ENCODE peak calls at places on chromosomes 5 and 9, in four cellular contexts. One of them, this sample, is unnamed.

GRCh38 chr5:62168882-62169281 is 137.1 kb upstream of the KIF2A start:
- DNase-seq in K562: peak; percentile 2
- DNase-seq in GM12878: no peak
- DNase-seq in HepG2: no peak
- DNase-seq in this sample: no peak

GRCh38 chr5:53560028-53560427 is 411 bp upstream of the NDUFS4 start:
- DNase-seq in GM12878: peak; percentile 1
- DNase-seq in HepG2: no peak
- DNase-seq in K562: peak; percentile 20
- DNase-seq in this sample: no peak

GRCh38 chr5:122312670-122312988 is 592 bp downstream of the SNCAIP start:
- DNase-seq in K562: no peak
- DNase-seq in GM12878: no peak
- DNase-seq in HepG2: no peak
- DNase-seq in this sample: peak; percentile 29

GRCh38 chr5:135564305-135564704 is 14.5 kb downstream of the CXCL14 start:
- DNase-seq in GM12878: no peak
- DNase-seq in HepG2: no peak
- DNase-seq in K562: no peak
- DNase-seq in this sample: no peak

GRCh38 chr5:97838214-97838613 is 655.2 kb upstream of the RIOK2 start:
- DNase-seq in K562: no peak
- DNase-seq in HepG2: no peak
- DNase-seq in GM12878: peak; percentile 58
- DNase-seq in this sample: no peak

GRCh38 chr5:153632748-153633290 is 142.3 kb downstream of the GRIA1 start:
- DNase-seq in K562: no peak
- DNase-seq in HepG2: no peak
- DNase-seq in GM12878: no peak
- DNase-seq in this sample: no peak

GRCh38 chr5:171494452-171495121 is 75.1 kb downstream of the FGF18 start:
- DNase-seq in HepG2: peak; percentile 28
- DNase-seq in GM12878: no peak
- DNase-seq in K562: peak; percentile 89
- DNase-seq in this sample: peak; percentile 64

GRCh38 chr5:178625679-178626483 is 969 bp downstream of the CLK4 start:
- DNase-seq in GM12878: no peak
- DNase-seq in HepG2: no peak
- DNase-seq in K562: peak; percentile 49
- DNase-seq in this sample: no peak

GRCh38 chr9:131178382-131178781 is 53.0 kb downstream of the NUP214 start:
- DNase-seq in GM12878: peak; percentile 23
- DNase-seq in K562: peak; percentile 100
- DNase-seq in HepG2: peak; percentile 35
- DNase-seq in this sample: peak; percentile 85

GRCh38 chr5:134512661-134512999 is 12.8 kb upstream of the JADE2 start:
- DNase-seq in K562: no peak
- DNase-seq in HepG2: no peak
- DNase-seq in GM12878: no peak
- DNase-seq in this sample: peak; percentile 36

GRCh38 chr5:134509308-134510040 is 16.0 kb upstream of the JADE2 start:
- DNase-seq in HepG2: peak; percentile 70
- DNase-seq in K562: no peak
- DNase-seq in GM12878: no peak
- DNase-seq in this sample: no peak

GRCh38 chr5:134510970-134511795 is 14.3 kb upstream of the JADE2 start:
- DNase-seq in K562: peak; percentile 46
- DNase-seq in HepG2: peak; percentile 65
- DNase-seq in GM12878: no peak
- DNase-seq in this sample: peak; percentile 44

GRCh38 chr5:134508521-134509195 is 16.8 kb upstream of the JADE2 start:
- DNase-seq in K562: no peak
- DNase-seq in HepG2: no peak
- DNase-seq in GM12878: no peak
- DNase-seq in this sample: no peak

GRCh38 chr5:134511796-134512660 is 13.4 kb upstream of the JADE2 start:
- DNase-seq in HepG2: peak; percentile 74
- DNase-seq in K562: peak; percentile 72
- DNase-seq in GM12878: no peak
- DNase-seq in this sample: peak; percentile 76
- TF ChIP-seq SP1 in HepG2: no peak
- TF ChIP-seq SP1 in K562: no peak
- TF ChIP-seq SP1 in GM12878: no peak
- TF ChIP-seq SP1 in this sample: no peak

GRCh38 chr5:116559673-116560164 is 14.9 kb downstream of the SEMA6A start:
- DNase-seq in HepG2: no peak
- DNase-seq in K562: no peak
- DNase-seq in GM12878: no peak
- DNase-seq in this sample: no peak

GRCh38 chr5:116561658-116562057 is 13.0 kb downstream of the SEMA6A start:
- DNase-seq in K562: no peak
- DNase-seq in GM12878: no peak
- DNase-seq in HepG2: no peak
- DNase-seq in this sample: no peak

GRCh38 chr5:116554764-116555163 is 19.9 kb downstream of the SEMA6A start:
- DNase-seq in HepG2: peak; percentile 44
- DNase-seq in GM12878: no peak
- DNase-seq in K562: no peak
- DNase-seq in this sample: no peak

GRCh38 chr5:116559239-116559638 is 15.4 kb downstream of the SEMA6A start:
- DNase-seq in HepG2: no peak
- DNase-seq in K562: peak; percentile 2
- DNase-seq in GM12878: no peak
- DNase-seq in this sample: peak; percentile 72

DNA sequence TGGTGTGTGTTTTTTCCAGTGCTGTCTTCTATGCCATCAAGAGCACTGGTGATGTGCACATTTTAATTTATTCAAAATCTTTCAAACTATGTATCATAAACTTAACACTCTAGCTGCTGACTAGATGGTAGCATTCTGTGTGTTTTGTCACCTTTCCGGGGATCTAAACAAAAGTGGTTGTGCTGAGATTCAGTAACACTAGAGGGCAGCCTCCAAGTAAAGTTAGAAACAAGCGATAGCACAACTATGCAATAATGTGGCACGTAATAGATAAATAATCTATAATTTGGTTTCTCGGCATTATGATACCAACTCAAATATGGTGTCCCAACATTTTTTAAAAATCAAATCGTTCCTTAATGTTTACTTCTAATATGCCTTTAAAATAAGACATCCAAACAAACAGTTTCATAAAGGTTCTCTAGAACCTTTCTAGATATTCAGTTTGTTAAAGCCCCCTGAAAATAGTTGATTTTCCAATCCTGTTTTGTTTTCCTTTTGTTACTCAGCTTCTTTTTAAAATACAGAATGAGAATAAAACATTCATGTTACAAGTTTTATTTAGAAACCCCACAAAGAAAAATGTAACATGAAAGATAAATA is 16.9 kb downstream of the SEMA6A start:
- DNase-seq in GM12878: no peak
- DNase-seq in K562: peak; percentile 28
- DNase-seq in HepG2: peak; percentile 39
- DNase-seq in this sample: no peak
- TF ChIP-seq CTCF in GM12878: peak; percentile 48
- TF ChIP-seq CTCF in K562: peak; percentile 29
- TF ChIP-seq CTCF in HepG2: peak; percentile 67
- TF ChIP-seq CTCF in this sample: no peak

GRCh38 chr5:138601444-138601843 is 26.2 kb upstream of the HSPA9 start:
- DNase-seq in HepG2: no peak
- DNase-seq in K562: peak; percentile 48
- DNase-seq in GM12878: no peak
- DNase-seq in this sample: no peak
- TF ChIP-seq TCF7 in HepG2: no peak
- TF ChIP-seq TCF7 in K562: no peak
- TF ChIP-seq TCF7 in GM12878: no peak
- TF ChIP-seq TCF7 in this sample: no peak

DNA sequence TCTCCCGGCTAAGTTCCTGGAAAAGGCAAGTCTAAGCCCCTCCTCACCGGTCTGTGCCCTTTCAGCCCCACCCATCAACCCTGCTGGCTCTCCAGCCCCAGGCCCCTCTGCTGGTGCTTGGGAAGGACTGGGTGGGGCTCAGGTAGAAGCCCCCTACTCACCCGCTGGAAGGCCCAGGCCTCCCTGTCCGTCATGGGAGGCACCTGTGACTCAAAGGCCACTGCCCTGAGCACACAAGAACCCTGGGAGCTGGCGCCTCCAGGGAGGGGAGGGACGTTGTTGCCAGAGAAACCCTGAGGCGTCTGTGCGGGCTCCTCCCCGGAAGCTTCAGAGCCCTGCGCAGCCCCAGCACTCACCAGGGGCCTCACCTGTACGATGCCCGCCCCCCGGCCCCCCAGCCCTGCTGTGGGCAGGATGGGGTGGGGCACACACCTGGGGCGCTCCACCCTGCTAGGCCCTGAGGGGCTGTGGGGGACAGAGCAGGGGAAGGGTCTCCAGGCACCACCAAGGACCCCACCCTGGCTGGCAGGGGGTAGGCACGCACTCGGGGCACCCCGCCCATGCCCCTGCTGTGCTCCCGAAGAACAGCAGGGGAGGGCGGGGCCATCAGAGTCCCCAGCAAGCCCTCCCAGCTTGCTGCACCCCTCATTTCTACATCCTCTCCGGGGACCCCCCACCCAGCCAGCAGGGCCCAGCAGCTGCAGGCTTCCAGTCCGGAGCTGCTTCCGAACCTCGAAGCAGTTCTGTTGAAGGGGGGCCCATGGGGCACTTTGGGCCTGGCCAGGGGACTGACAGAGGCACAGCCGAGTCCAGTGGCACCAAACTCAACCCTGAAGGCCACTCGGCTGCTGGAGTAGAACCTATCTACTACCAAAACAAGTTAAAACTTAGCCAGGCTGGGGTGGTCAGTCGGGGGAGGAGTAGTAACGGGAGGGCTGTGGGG is 7.8 kb upstream of the CCDC187 start:
- DNase-seq in GM12878: no peak
- DNase-seq in HepG2: peak; percentile 62
- DNase-seq in K562: peak; percentile 49
- DNase-seq in this sample: no peak
- TF ChIP-seq SP1 in GM12878: no peak
- TF ChIP-seq SP1 in HepG2: no peak
- TF ChIP-seq SP1 in K562: no peak
- TF ChIP-seq SP1 in this sample: no peak

GRCh38 chr5:92676839-92677197 is 904.2 kb downstream of the NR2F1-AS1 start:
- DNase-seq in K562: no peak
- DNase-seq in GM12878: no peak
- DNase-seq in HepG2: no peak
- DNase-seq in this sample: no peak

GRCh38 chr5:92674322-92674721 is 906.7 kb downstream of the NR2F1-AS1 start:
- DNase-seq in GM12878: no peak
- DNase-seq in HepG2: no peak
- DNase-seq in K562: no peak
- DNase-seq in this sample: no peak

GRCh38 chr5:92676120-92676838 is 904.7 kb downstream of the NR2F1-AS1 start:
- DNase-seq in GM12878: no peak
- DNase-seq in K562: no peak
- DNase-seq in HepG2: no peak
- DNase-seq in this sample: no peak

DNA sequence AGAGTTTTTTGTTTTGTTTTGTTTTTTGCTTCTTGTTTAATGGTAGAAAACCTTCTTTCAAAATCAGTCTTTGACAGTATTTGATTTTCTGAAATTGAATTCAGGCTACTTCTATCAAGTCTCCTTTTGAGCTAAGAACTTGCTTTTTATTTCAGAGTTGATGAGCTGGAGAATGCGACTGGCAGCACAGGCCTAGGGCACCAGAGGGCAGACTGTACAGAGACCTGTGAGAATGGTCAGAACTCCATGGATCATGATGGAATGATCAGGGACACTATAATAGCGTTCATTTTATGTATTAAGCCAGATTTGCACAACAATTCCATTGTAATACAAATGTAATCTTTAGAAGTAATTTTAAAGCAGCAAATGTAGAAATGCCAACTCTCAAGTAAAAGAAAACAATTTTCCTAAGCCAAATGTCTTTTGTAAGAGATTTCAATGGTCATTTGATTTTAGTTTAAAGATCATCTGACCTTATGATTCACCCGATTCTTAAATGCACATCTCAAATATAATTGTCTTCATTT is 902.4 kb downstream of the NR2F1-AS1 start:
- DNase-seq in HepG2: peak; percentile 4
- DNase-seq in K562: no peak
- DNase-seq in GM12878: no peak
- DNase-seq in this sample: no peak
- TF ChIP-seq CTCF in HepG2: peak; percentile 44
- TF ChIP-seq CTCF in K562: no peak
- TF ChIP-seq CTCF in GM12878: no peak
- TF ChIP-seq CTCF in this sample: no peak

GRCh38 chr9:89684912-89685636 is 80.3 kb downstream of the GADD45G start:
- DNase-seq in K562: no peak
- DNase-seq in GM12878: no peak
- DNase-seq in HepG2: no peak
- DNase-seq in this sample: no peak

GRCh38 chr9:89685698-89686097 is 80.9 kb downstream of the GADD45G start:
- DNase-seq in HepG2: no peak
- DNase-seq in GM12878: no peak
- DNase-seq in K562: no peak
- DNase-seq in this sample: no peak

GRCh38 chr9:89686134-89686533 is 81.3 kb downstream of the GADD45G start:
- DNase-seq in HepG2: no peak
- DNase-seq in K562: no peak
- DNase-seq in GM12878: no peak
- DNase-seq in this sample: no peak

GRCh38 chr9:89683626-89684025 is 78.8 kb downstream of the GADD45G start:
- DNase-seq in HepG2: no peak
- DNase-seq in GM12878: no peak
- DNase-seq in K562: no peak
- DNase-seq in this sample: no peak

DNA sequence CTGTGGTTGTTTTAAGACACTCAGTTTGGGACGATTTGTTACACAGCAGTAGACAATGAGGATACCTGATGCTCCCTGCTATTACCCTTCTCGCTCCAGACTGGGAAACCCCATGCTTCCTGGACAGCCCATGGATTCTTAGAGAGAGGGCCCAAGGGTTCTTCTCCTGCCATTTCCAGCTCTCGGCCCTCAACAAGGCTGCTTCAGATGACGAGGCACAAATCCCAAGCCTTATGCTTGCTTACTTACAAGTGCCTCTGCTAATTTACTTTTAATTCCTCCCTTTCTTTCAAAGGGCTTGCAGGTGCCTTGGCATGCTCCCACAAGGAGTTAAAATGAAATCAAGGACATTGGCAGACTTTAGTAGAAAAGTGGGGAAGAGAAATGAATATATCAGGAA is 79.4 kb downstream of the GADD45G start:
- DNase-seq in K562: no peak
- DNase-seq in GM12878: no peak
- DNase-seq in HepG2: no peak
- DNase-seq in this sample: no peak
- TF ChIP-seq TCF7 in K562: no peak
- TF ChIP-seq TCF7 in GM12878: no peak
- TF ChIP-seq TCF7 in HepG2: no peak
- TF ChIP-seq TCF7 in this sample: no peak

GRCh38 chr9:128104171-128104618 is 23.3 kb downstream of the PTGES2 start:
- DNase-seq in GM12878: no peak
- DNase-seq in HepG2: peak; percentile 87
- DNase-seq in K562: no peak
- DNase-seq in this sample: no peak
- TF ChIP-seq SP1 in GM12878: no peak
- TF ChIP-seq SP1 in HepG2: no peak
- TF ChIP-seq SP1 in K562: no peak
- TF ChIP-seq SP1 in this sample: no peak

GRCh38 chr5:142827934-142828576 is 57.9 kb downstream of the ARHGAP26 start:
- DNase-seq in GM12878: no peak
- DNase-seq in K562: no peak
- DNase-seq in HepG2: no peak
- DNase-seq in this sample: no peak
- TF ChIP-seq CTCF in GM12878: no peak
- TF ChIP-seq CTCF in K562: no peak
- TF ChIP-seq CTCF in HepG2: no peak
- TF ChIP-seq CTCF in this sample: no peak